ENCODE peak calls at places on chromosome 11, in four cellular contexts. H is K562, X is HepG2, T is A549. V is an unnamed sample.

GRCh38 chr11:10568486-10568941 is at the start of gene LYVE1:
- DNase-seq in H (no peak), X (peak), T (no peak), V (no peak)

GRCh38 chr11:33772300-33772699 is 2.0 kb downstream of the FBXO3 start:
- DNase-seq in H (peak), X (peak), T (no peak), V (no peak)

GRCh38 chr11:123576082-123576481 is 78.3 kb downstream of the SCN3B start:
- DNase-seq in H (no peak), X (no peak), T (no peak), V (no peak)

GRCh38 chr11:64036081-64037026 is 623 bp downstream of the FLRT1 start:
- DNase-seq in H (peak), X (no peak), T (no peak), V (peak)

GRCh38 chr11:26042113-26042512 is 289.8 kb upstream of the ANO3 start:
- DNase-seq in H (no peak), X (no peak), T (no peak), V (no peak)

GRCh38 chr11:75816561-75817239 is 1.7 kb downstream of the UVRAG start:
- DNase-seq in H (no peak), X (no peak), T (no peak), V (no peak)

GRCh38 chr11:19472679-19473078 is 231.9 kb upstream of the E2F8 start:
- DNase-seq in H (no peak), X (no peak), T (no peak), V (no peak)

GRCh38 chr11:38680746-38681145 is 2082.7 kb upstream of the RAG2 start:
- DNase-seq in H (no peak), X (no peak), T (no peak), V (no peak)

GRCh38 chr11:363948-364761 is 5.1 kb upstream of the B4GALNT4 start:
- DNase-seq in H (no peak), X (peak), T (peak), V (peak)

GRCh38 chr11:61706452-61707400 is 26.5 kb downstream of the DAGLA start:
- DNase-seq in H (peak), X (no peak), T (no peak), V (no peak)

GRCh38 chr11:126963603-126964353 is 36.8 kb downstream of the KIRREL3 start:
- DNase-seq in H (no peak), X (no peak), T (peak), V (no peak)

GRCh38 chr11:15937601-15938361 is 418.6 kb downstream of the SOX6 start:
- DNase-seq in H (no peak), X (no peak), T (no peak), V (peak)

GRCh38 chr11:34331329-34331728 is 26.5 kb downstream of the ABTB2 start:
- DNase-seq in H (no peak), X (no peak), T (peak), V (no peak)

GRCh38 chr11:1752907-1753425 is 2.6 kb upstream of the IFITM10 start:
- DNase-seq in H (no peak), X (no peak), T (no peak), V (no peak)

GRCh38 chr11:269146-269890 is 8.9 kb upstream of the NLRP6 start:
- DNase-seq in H (no peak), X (peak), T (no peak), V (peak)

GRCh38 chr11:76626921-76627391 is 43.6 kb downstream of the LRRC32 start:
- DNase-seq in H (no peak), X (no peak), T (no peak), V (no peak)

GRCh38 chr11:75891947-75892739 is 77.1 kb downstream of the UVRAG start:
- DNase-seq in H (no peak), X (no peak), T (no peak), V (no peak)

GRCh38 chr11:111449158-111449557 is 63.0 kb downstream of the BTG4 start:
- DNase-seq in H (no peak), X (no peak), T (no peak), V (peak)

GRCh38 chr11:111446404-111447152 is 65.6 kb downstream of the BTG4 start:
- DNase-seq in H (peak), X (peak), T (peak), V (peak)

GRCh38 chr11:111449696-111450479 is 62.3 kb downstream of the BTG4 start:
- DNase-seq in H (no peak), X (no peak), T (no peak), V (no peak)

GRCh38 chr11:111448420-111448819 is 63.8 kb downstream of the BTG4 start:
- DNase-seq in H (no peak), X (no peak), T (no peak), V (peak)

GRCh38 chr11:111447931-111448330 is 64.3 kb downstream of the BTG4 start:
- DNase-seq in H (no peak), X (no peak), T (no peak), V (no peak)
- H3K27ac ChIP-seq in H (no peak), X (no peak), T (no peak), V (no peak)

GRCh38 chr11:78074756-78075155 is 4.9 kb downstream of the NDUFC2 start:
- DNase-seq in H (peak), X (no peak), T (no peak), V (no peak)

GRCh38 chr11:78070606-78071005 is 6.9 kb downstream of the THRSP start:
- DNase-seq in H (no peak), X (no peak), T (no peak), V (no peak)

GRCh38 chr11:78069465-78069864 is 5.8 kb downstream of the THRSP start:
- DNase-seq in H (no peak), X (no peak), T (no peak), V (no peak)

GRCh38 chr11:78071717-78072116 is 7.9 kb downstream of the NDUFC2 start:
- DNase-seq in H (no peak), X (no peak), T (no peak), V (no peak)

DNA sequence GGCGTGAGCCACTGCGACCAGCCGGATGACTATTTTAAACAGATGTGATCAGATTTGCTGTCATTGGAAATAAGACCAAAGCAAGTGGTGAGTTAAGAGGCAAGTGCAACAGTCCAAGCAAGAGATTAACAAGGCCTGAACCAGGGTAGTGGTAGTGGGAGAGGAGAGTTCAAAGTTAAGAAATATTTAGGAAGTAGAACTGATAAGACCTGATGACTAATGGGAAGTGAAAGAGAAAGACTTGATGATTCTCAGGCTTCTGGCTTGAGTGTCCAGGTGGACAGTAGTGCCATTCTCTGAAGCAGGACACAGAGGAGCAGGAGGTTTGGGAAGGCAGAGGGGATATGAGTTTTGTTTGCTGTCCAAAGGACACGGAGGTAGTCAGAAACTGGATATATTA is 7.2 kb downstream of the NDUFC2 start:
- DNase-seq in H (no peak), X (peak), T (no peak), V (no peak)
- TF ChIP-seq JUNB in H (no peak), X (peak), T (no peak), V (no peak)

DNA sequence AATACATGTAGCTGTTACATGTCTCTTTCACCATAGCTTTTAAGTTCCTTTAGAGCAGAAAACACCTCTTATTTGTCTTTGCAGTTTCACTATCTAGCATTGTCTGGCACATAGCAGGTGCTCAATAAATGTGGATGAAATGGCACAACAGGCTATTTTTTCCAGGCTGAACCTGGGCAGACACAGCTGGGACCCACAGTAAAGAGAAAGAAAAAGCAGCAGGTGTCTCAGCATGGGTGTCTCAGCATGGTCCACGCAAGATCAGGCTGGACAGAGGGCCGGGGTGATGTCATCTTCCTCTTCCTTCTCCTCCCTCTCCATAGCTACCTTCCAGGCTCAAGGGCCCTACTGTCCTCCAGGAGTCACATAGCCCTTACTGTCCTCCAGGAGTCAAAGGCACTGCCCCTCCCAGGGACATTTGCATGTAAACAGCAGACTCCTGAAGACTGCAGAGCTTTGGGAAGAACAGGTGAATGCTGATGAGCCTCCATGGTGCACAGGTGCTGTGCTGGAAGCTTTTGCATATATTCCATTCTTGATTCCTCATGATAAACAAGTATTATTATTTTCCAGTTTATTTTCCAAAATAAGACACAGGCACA is 65.2 kb downstream of the DSCAML1 start:
- DNase-seq in H (no peak), X (no peak), T (no peak), V (peak)
- H3K27ac ChIP-seq in H (no peak), X (no peak), T (no peak), V (no peak)

GRCh38 chr11:128497057-128497957 is 90.1 kb downstream of the ETS1 start:
- DNase-seq in H (no peak), X (no peak), T (peak), V (no peak)
- TF ChIP-seq JUNB in H (no peak), X (no peak), T (peak), V (no peak)

GRCh38 chr11:12164061-12165014 is 53.9 kb downstream of the MICAL2 start:
- DNase-seq in H (no peak), X (no peak), T (no peak), V (peak)
- H3K27ac ChIP-seq in H (no peak), X (no peak), T (peak), V (no peak)

GRCh38 chr11:28106351-28107043 is 1.5 kb downstream of the KIF18A start:
- DNase-seq in H (no peak), X (no peak), T (no peak), V (no peak)
- TF ChIP-seq JUNB in H (no peak), X (no peak), T (no peak), V (no peak)

GRCh38 chr11:57476883-57477506 is 16.7 kb downstream of the RTN4RL2 start:
- DNase-seq in H (no peak), X (no peak), T (peak), V (peak)

GRCh38 chr11:57474751-57475115 is 14.4 kb downstream of the RTN4RL2 start:
- DNase-seq in H (no peak), X (no peak), T (no peak), V (peak)

GRCh38 chr11:57475191-57475590 is 14.9 kb downstream of the RTN4RL2 start:
- DNase-seq in H (no peak), X (no peak), T (no peak), V (no peak)

GRCh38 chr11:57476223-57476882 is 16.0 kb downstream of the RTN4RL2 start:
- DNase-seq in H (no peak), X (no peak), T (no peak), V (peak)

GRCh38 chr11:57475671-57476222 is 15.4 kb downstream of the RTN4RL2 start:
- DNase-seq in H (no peak), X (no peak), T (no peak), V (no peak)
- H3K27ac ChIP-seq in H (no peak), X (no peak), T (no peak), V (no peak)

GRCh38 chr11:88100161-88100560 is 75.1 kb downstream of the RAB38 start:
- DNase-seq in H (no peak), X (no peak), T (no peak), V (no peak)
- TF ChIP-seq JUNB in H (no peak), X (no peak), T (no peak), V (no peak)

V was measured in GM23338.